ENCODE peak calls at places on chromosomes 13 and 19, in four cellular contexts. N is G401; P is stimulated activated CD4-positive, alpha-beta T cell treated with anti-CD3 and anti-CD28 coated beads, Interleukin-1b, Interleukin-23, amount 100 ng/mL, for 24 hours; A is retina. B is an unnamed sample.

GRCh38 chr19:44847144-44848035 is 1.3 kb downstream of the NECTIN2 start:
- DNase-seq in N (no peak), P (no peak), A (peak), B (peak)

GRCh38 chr19:48683349-48683748 is 10.5 kb upstream of the NTN5 start:
- DNase-seq in N (peak), P (no peak), A (peak), B (peak)

GRCh38 chr13:40164137-40164536 is 502.3 kb downstream of the FOXO1 start:
- DNase-seq in N (no peak), P (no peak), A (no peak), B (no peak)

GRCh38 chr19:45070214-45070613 is 6.1 kb downstream of the ZNF296 start:
- DNase-seq in N (no peak), P (no peak), A (no peak), B (no peak)

GRCh38 chr13:108897955-108898354 is 268.5 kb downstream of the MYO16 start:
- DNase-seq in N (no peak), P (no peak), A (no peak), B (no peak)

GRCh38 chr13:76349700-76350099 is 536.5 kb downstream of the KCTD12 start:
- DNase-seq in N (no peak), P (no peak), A (no peak), B (no peak)

GRCh38 chr19:6138066-6138465 is 2.6 kb downstream of the ACSBG2 start:
- DNase-seq in N (no peak), P (no peak), A (no peak), B (no peak)

GRCh38 chr19:44072543-44073401 is 813 bp downstream of the ZNF284 start:
- DNase-seq in N (peak), P (no peak), A (no peak), B (no peak)

GRCh38 chr13:21579754-21580316 is 24.1 kb downstream of the MICU2 start:
- DNase-seq in N (no peak), P (no peak), A (no peak), B (no peak)

GRCh38 chr19:13692096-13692495 is 72.2 kb upstream of the MRI1 start:
- DNase-seq in N (peak), P (no peak), A (no peak), B (no peak)

GRCh38 chr19:2199215-2199614 is 35.5 kb downstream of the DOT1L start:
- DNase-seq in N (no peak), P (no peak), A (peak), B (no peak)

GRCh38 chr13:44116562-44117315 is 237.0 kb downstream of the LACC1 start:
- DNase-seq in N (no peak), P (no peak), A (no peak), B (no peak)

GRCh38 chr13:23899555-23899954 is 2.3 kb upstream of the C1QTNF9B start:
- DNase-seq in N (peak), P (no peak), A (peak), B (no peak)

GRCh38 chr19:51111606-51112005 is 3.4 kb upstream of the CTU1 start:
- DNase-seq in N (no peak), P (no peak), A (no peak), B (no peak)

GRCh38 chr13:111132948-111133347 is 17.8 kb downstream of the ARHGEF7 start:
- DNase-seq in N (no peak), P (no peak), A (no peak), B (no peak)

GRCh38 chr13:111262715-111263114 is 57.7 kb upstream of the TEX29 start:
- DNase-seq in N (peak), P (no peak), A (no peak), B (no peak)

GRCh38 chr19:3350014-3350663 is 16.2 kb upstream of the NFIC start:
- DNase-seq in N (no peak), P (no peak), A (no peak), B (no peak)

GRCh38 chr13:29733069-29733700 is 117.2 kb downstream of the UBL3 start:
- DNase-seq in N (no peak), P (no peak), A (no peak), B (no peak)

GRCh38 chr13:104779311-104779710 is 1713.1 kb upstream of the SLC10A2 start:
- DNase-seq in N (no peak), P (no peak), A (no peak), B (no peak)

GRCh38 chr13:37595162-37595561 is 3.4 kb downstream of the POSTN start:
- DNase-seq in N (no peak), P (no peak), A (no peak), B (no peak)

GRCh38 chr13:60754691-60755090 is 357.7 kb downstream of the TDRD3 start:
- DNase-seq in N (no peak), P (no peak), A (no peak), B (no peak)

GRCh38 chr19:38634757-38635482 is 12.5 kb upstream of the ACTN4 start:
- DNase-seq in N (peak), P (no peak), A (peak), B (peak)

GRCh38 chr13:34931572-34931971 is 10.5 kb upstream of the NBEA start:
- DNase-seq in N (no peak), P (no peak), A (no peak), B (no peak)

GRCh38 chr19:50728084-50728737 is 5.0 kb downstream of the CLEC11A start:
- DNase-seq in N (peak), P (peak), A (peak), B (no peak)

GRCh38 chr13:95536629-95537241 is 15.8 kb upstream of the CLDN10 start:
- DNase-seq in N (no peak), P (no peak), A (no peak), B (no peak)

GRCh38 chr13:48492123-48493075 is 40.5 kb downstream of the RCBTB2 start:
- DNase-seq in N (peak), P (no peak), A (no peak), B (peak)

GRCh38 chr19:42132851-42133528 is 744 bp upstream of the POU2F2 start:
- DNase-seq in N (peak), P (peak), A (peak), B (peak)

GRCh38 chr19:1206733-1207301 is 1.2 kb downstream of the STK11 start:
- DNase-seq in N (no peak), P (no peak), A (peak), B (no peak)

GRCh38 chr13:96072392-96072791 is 17.5 kb upstream of the HS6ST3 start:
- DNase-seq in N (no peak), P (no peak), A (no peak), B (no peak)

GRCh38 chr13:66778461-66778860 is 451.7 kb downstream of the PCDH9 start:
- DNase-seq in N (no peak), P (no peak), A (no peak), B (no peak)

GRCh38 chr13:110251227-110251791 is 55.6 kb downstream of the COL4A1 start:
- DNase-seq in N (no peak), P (no peak), A (no peak), B (peak)

GRCh38 chr19:14333101-14333871 is 48.0 kb upstream of the ADGRE5 start:
- DNase-seq in N (no peak), P (no peak), A (peak), B (no peak)